ENCODE peak calls at places on chromosome 1, in six cellular contexts. One of them, this sample, is unnamed.

GRCh38 chr1:46556822-46557221 is 5.4 kb upstream of the KNCN start:
- DNase-seq in left kidney: no peak
- DNase-seq in NCI-H774: no peak
- DNase-seq in amygdala: no peak
- DNase-seq in astrocyte of the hippocampus: peak
- DNase-seq in Kasumi-1: no peak
- DNase-seq in this sample: no peak

GRCh38 chr1:158527190-158527815 is 26.9 kb downstream of the OR6Y1 start:
- DNase-seq in left kidney: peak
- DNase-seq in NCI-H774: no peak
- DNase-seq in amygdala: no peak
- DNase-seq in astrocyte of the hippocampus: peak
- DNase-seq in Kasumi-1: peak
- DNase-seq in this sample: peak

GRCh38 chr1:207841318-207841717 is 69.6 kb downstream of the CD34 start:
- DNase-seq in left kidney: no peak
- DNase-seq in NCI-H774: no peak
- DNase-seq in amygdala: no peak
- DNase-seq in astrocyte of the hippocampus: no peak
- DNase-seq in Kasumi-1: peak
- DNase-seq in this sample: no peak

GRCh38 chr1:94599090-94599813 is 57.7 kb upstream of the F3 start:
- DNase-seq in left kidney: peak
- DNase-seq in NCI-H774: no peak
- DNase-seq in amygdala: peak
- DNase-seq in astrocyte of the hippocampus: peak
- DNase-seq in Kasumi-1: no peak
- DNase-seq in this sample: no peak

GRCh38 chr1:186183219-186183618 is 191.8 kb downstream of the TPR start:
- DNase-seq in left kidney: no peak
- DNase-seq in NCI-H774: no peak
- DNase-seq in amygdala: no peak
- DNase-seq in astrocyte of the hippocampus: peak
- DNase-seq in Kasumi-1: no peak
- DNase-seq in this sample: no peak

GRCh38 chr1:162627662-162628296 is 4.5 kb upstream of the DDR2 start:
- DNase-seq in left kidney: peak
- DNase-seq in NCI-H774: peak
- DNase-seq in amygdala: no peak
- DNase-seq in astrocyte of the hippocampus: peak
- DNase-seq in Kasumi-1: peak
- DNase-seq in this sample: peak

GRCh38 chr1:193190096-193190744 is 3.8 kb upstream of the B3GALT2 start:
- DNase-seq in left kidney: peak
- DNase-seq in NCI-H774: no peak
- DNase-seq in amygdala: no peak
- DNase-seq in astrocyte of the hippocampus: peak
- DNase-seq in Kasumi-1: no peak
- DNase-seq in this sample: no peak

GRCh38 chr1:213925783-213926182 is 62.0 kb upstream of the PROX1 start:
- DNase-seq in left kidney: no peak
- DNase-seq in NCI-H774: no peak
- DNase-seq in amygdala: no peak
- DNase-seq in astrocyte of the hippocampus: no peak
- DNase-seq in Kasumi-1: no peak
- DNase-seq in this sample: no peak

GRCh38 chr1:40258445-40258769 is 371 bp downstream of the ZMPSTE24 start:
- DNase-seq in left kidney: no peak
- DNase-seq in NCI-H774: no peak
- DNase-seq in amygdala: no peak
- DNase-seq in astrocyte of the hippocampus: no peak
- DNase-seq in Kasumi-1: no peak
- DNase-seq in this sample: no peak

GRCh38 chr1:96473791-96474452 is 247.7 kb upstream of the PTBP2 start:
- DNase-seq in left kidney: no peak
- DNase-seq in NCI-H774: no peak
- DNase-seq in amygdala: no peak
- DNase-seq in astrocyte of the hippocampus: peak
- DNase-seq in Kasumi-1: no peak
- DNase-seq in this sample: no peak

GRCh38 chr1:20123696-20124450 is 4.5 kb upstream of the PLA2G2D start:
- DNase-seq in left kidney: no peak
- DNase-seq in NCI-H774: no peak
- DNase-seq in amygdala: no peak
- DNase-seq in astrocyte of the hippocampus: peak
- DNase-seq in Kasumi-1: no peak
- DNase-seq in this sample: no peak

GRCh38 chr1:36085686-36086526 is 2.0 kb downstream of the TEKT2 start:
- DNase-seq in left kidney: no peak
- DNase-seq in NCI-H774: no peak
- DNase-seq in amygdala: no peak
- DNase-seq in astrocyte of the hippocampus: no peak
- DNase-seq in Kasumi-1: no peak
- DNase-seq in this sample: no peak

GRCh38 chr1:147636314-147636713 is 34.0 kb downstream of the ACP6 start:
- DNase-seq in left kidney: no peak
- DNase-seq in NCI-H774: no peak
- DNase-seq in amygdala: no peak
- DNase-seq in astrocyte of the hippocampus: no peak
- DNase-seq in Kasumi-1: no peak
- DNase-seq in this sample: no peak

GRCh38 chr1:221227872-221228337 is 348.7 kb downstream of the HLX start:
- DNase-seq in left kidney: peak
- DNase-seq in NCI-H774: no peak
- DNase-seq in amygdala: no peak
- DNase-seq in astrocyte of the hippocampus: no peak
- DNase-seq in Kasumi-1: no peak
- DNase-seq in this sample: no peak

GRCh38 chr1:228332797-228333738 is 73.6 kb downstream of the TRIM11 start:
- DNase-seq in left kidney: no peak
- DNase-seq in NCI-H774: no peak
- DNase-seq in amygdala: no peak
- DNase-seq in astrocyte of the hippocampus: no peak
- DNase-seq in Kasumi-1: no peak
- DNase-seq in this sample: no peak

GRCh38 chr1:85289207-85289847 is 12.9 kb upstream of the BCL10 start:
- DNase-seq in left kidney: no peak
- DNase-seq in NCI-H774: no peak
- DNase-seq in amygdala: no peak
- DNase-seq in astrocyte of the hippocampus: peak
- DNase-seq in Kasumi-1: peak
- DNase-seq in this sample: no peak

GRCh38 chr1:172883387-172883791 is 167.4 kb downstream of the TNFSF18 start:
- DNase-seq in left kidney: no peak
- DNase-seq in NCI-H774: no peak
- DNase-seq in amygdala: no peak
- DNase-seq in astrocyte of the hippocampus: no peak
- DNase-seq in Kasumi-1: no peak
- DNase-seq in this sample: no peak

GRCh38 chr1:10625076-10625475 is 150.3 kb downstream of the PEX14 start:
- DNase-seq in left kidney: no peak
- DNase-seq in NCI-H774: no peak
- DNase-seq in amygdala: no peak
- DNase-seq in astrocyte of the hippocampus: no peak
- DNase-seq in Kasumi-1: no peak
- DNase-seq in this sample: no peak

GRCh38 chr1:94935476-94935875 is 8.6 kb upstream of the CNN3 start:
- DNase-seq in left kidney: no peak
- DNase-seq in NCI-H774: no peak
- DNase-seq in amygdala: no peak
- DNase-seq in astrocyte of the hippocampus: no peak
- DNase-seq in Kasumi-1: no peak
- DNase-seq in this sample: no peak

GRCh38 chr1:147717051-147717705 is 43.2 kb downstream of the GJA5 start:
- DNase-seq in left kidney: peak
- DNase-seq in NCI-H774: peak
- DNase-seq in amygdala: no peak
- DNase-seq in astrocyte of the hippocampus: no peak
- DNase-seq in Kasumi-1: no peak
- DNase-seq in this sample: peak

GRCh38 chr1:58754056-58754613 is 29.7 kb downstream of the JUN start:
- DNase-seq in left kidney: no peak
- DNase-seq in NCI-H774: no peak
- DNase-seq in amygdala: no peak
- DNase-seq in astrocyte of the hippocampus: no peak
- DNase-seq in Kasumi-1: no peak
- DNase-seq in this sample: no peak

GRCh38 chr1:116015679-116016078 is 39.4 kb downstream of the SLC22A15 start:
- DNase-seq in left kidney: no peak
- DNase-seq in NCI-H774: no peak
- DNase-seq in amygdala: no peak
- DNase-seq in astrocyte of the hippocampus: no peak
- DNase-seq in Kasumi-1: no peak
- DNase-seq in this sample: no peak

GRCh38 chr1:4307911-4308545 is 346.4 kb upstream of the AJAP1 start:
- DNase-seq in left kidney: no peak
- DNase-seq in NCI-H774: no peak
- DNase-seq in amygdala: no peak
- DNase-seq in astrocyte of the hippocampus: no peak
- DNase-seq in Kasumi-1: no peak
- DNase-seq in this sample: no peak

GRCh38 chr1:30508651-30509050 is 214.7 kb downstream of the MATN1 start:
- DNase-seq in left kidney: no peak
- DNase-seq in NCI-H774: no peak
- DNase-seq in amygdala: no peak
- DNase-seq in astrocyte of the hippocampus: no peak
- DNase-seq in Kasumi-1: no peak
- DNase-seq in this sample: no peak

GRCh38 chr1:43525995-43526394 is 4.7 kb upstream of the PTPRF start:
- DNase-seq in left kidney: no peak
- DNase-seq in NCI-H774: no peak
- DNase-seq in amygdala: no peak
- DNase-seq in astrocyte of the hippocampus: peak
- DNase-seq in Kasumi-1: no peak
- DNase-seq in this sample: no peak

GRCh38 chr1:100516854-100517253 is 21.1 kb upstream of the GPR88 start:
- DNase-seq in left kidney: no peak
- DNase-seq in NCI-H774: no peak
- DNase-seq in amygdala: no peak
- DNase-seq in astrocyte of the hippocampus: no peak
- DNase-seq in Kasumi-1: no peak
- DNase-seq in this sample: no peak

GRCh38 chr1:63968663-63969460 is 195.0 kb downstream of the ROR1 start:
- DNase-seq in left kidney: no peak
- DNase-seq in NCI-H774: no peak
- DNase-seq in amygdala: no peak
- DNase-seq in astrocyte of the hippocampus: no peak
- DNase-seq in Kasumi-1: no peak
- DNase-seq in this sample: no peak

This sample was measured in NCI-H2081.